ENCODE peak calls at places on chromosomes 6 and 20, in six cellular contexts. One of them, this sample, is unnamed.

GRCh38 chr20:1949711-1950110 is 44.1 kb downstream of the PDYN start:
- DNase-seq in heart right ventricle: no peak
- DNase-seq in mucosa of gallbladder: no peak
- DNase-seq in activated T-cell treated with anti-CD3 and anti-CD28 coated beads for 1 hour: no peak
- DNase-seq in Caki2: no peak
- DNase-seq in neural progenitor cell: no peak
- DNase-seq in this sample: no peak

GRCh38 chr6:11744753-11745152 is 33.9 kb downstream of the ADTRP start:
- DNase-seq in heart right ventricle: no peak
- DNase-seq in mucosa of gallbladder: peak; percentile 74
- DNase-seq in activated T-cell treated with anti-CD3 and anti-CD28 coated beads for 1 hour: no peak
- DNase-seq in Caki2: peak; percentile 46
- DNase-seq in neural progenitor cell: no peak
- DNase-seq in this sample: no peak

GRCh38 chr20:38161412-38161774 is 3.7 kb downstream of the TGM2 start:
- DNase-seq in heart right ventricle: no peak
- DNase-seq in mucosa of gallbladder: no peak
- DNase-seq in activated T-cell treated with anti-CD3 and anti-CD28 coated beads for 1 hour: no peak
- DNase-seq in Caki2: no peak
- DNase-seq in neural progenitor cell: no peak
- DNase-seq in this sample: no peak

GRCh38 chr20:41149679-41150131 is 12.4 kb downstream of the PLCG1 start:
- DNase-seq in heart right ventricle: no peak
- DNase-seq in mucosa of gallbladder: no peak
- DNase-seq in activated T-cell treated with anti-CD3 and anti-CD28 coated beads for 1 hour: no peak
- DNase-seq in Caki2: peak; percentile 44
- DNase-seq in neural progenitor cell: no peak
- DNase-seq in this sample: no peak

GRCh38 chr6:109595998-109596397 is 95.0 kb downstream of the AK9 start:
- DNase-seq in heart right ventricle: no peak
- DNase-seq in mucosa of gallbladder: no peak
- DNase-seq in activated T-cell treated with anti-CD3 and anti-CD28 coated beads for 1 hour: no peak
- DNase-seq in Caki2: peak; percentile 4
- DNase-seq in neural progenitor cell: peak; percentile 44
- DNase-seq in this sample: no peak

GRCh38 chr20:45289942-45290676 is 16.5 kb upstream of the RBPJL start:
- DNase-seq in heart right ventricle: no peak
- DNase-seq in mucosa of gallbladder: no peak
- DNase-seq in activated T-cell treated with anti-CD3 and anti-CD28 coated beads for 1 hour: no peak
- DNase-seq in Caki2: no peak
- DNase-seq in neural progenitor cell: no peak
- DNase-seq in this sample: no peak

GRCh38 chr6:135144678-135145508 is 36.2 kb upstream of the MYB start:
- DNase-seq in heart right ventricle: no peak
- DNase-seq in mucosa of gallbladder: no peak
- DNase-seq in activated T-cell treated with anti-CD3 and anti-CD28 coated beads for 1 hour: no peak
- DNase-seq in Caki2: peak; percentile 15
- DNase-seq in neural progenitor cell: peak; percentile 42
- DNase-seq in this sample: no peak

GRCh38 chr20:58179083-58179431 is 49.4 kb downstream of the ANKRD60 start:
- DNase-seq in heart right ventricle: no peak
- DNase-seq in mucosa of gallbladder: no peak
- DNase-seq in activated T-cell treated with anti-CD3 and anti-CD28 coated beads for 1 hour: no peak
- DNase-seq in Caki2: no peak
- DNase-seq in neural progenitor cell: no peak
- DNase-seq in this sample: no peak

GRCh38 chr20:50130995-50131394 is 18.0 kb upstream of the UBE2V1 start:
- DNase-seq in heart right ventricle: no peak
- DNase-seq in mucosa of gallbladder: peak; percentile 40
- DNase-seq in activated T-cell treated with anti-CD3 and anti-CD28 coated beads for 1 hour: no peak
- DNase-seq in Caki2: no peak
- DNase-seq in neural progenitor cell: no peak
- DNase-seq in this sample: no peak

GRCh38 chr20:47111576-47111975 is 216.9 kb downstream of the EYA2 start:
- DNase-seq in heart right ventricle: no peak
- DNase-seq in mucosa of gallbladder: no peak
- DNase-seq in activated T-cell treated with anti-CD3 and anti-CD28 coated beads for 1 hour: no peak
- DNase-seq in Caki2: peak; percentile 30
- DNase-seq in neural progenitor cell: no peak
- DNase-seq in this sample: no peak

This sample was measured in COR-L47.